ENCODE peak calls at places on chromosomes 16 and 17, in four cellular contexts. J, M, E and D are unnamed samples.

GRCh38 chr17:72219136-72219823 is 98.5 kb downstream of the SOX9 start:
- DNase-seq in J (no peak), M (no peak), E (no peak), D (no peak)

GRCh38 chr16:64469906-64470702 is 651.8 kb downstream of the CDH11 start:
- DNase-seq in J (no peak), M (no peak), E (no peak), D (no peak)

GRCh38 chr17:73013816-73014663 is 78.4 kb downstream of the SLC39A11 start:
- DNase-seq in J (peak), M (no peak), E (no peak), D (peak)

GRCh38 chr17:30000001-30000754 is 58.7 kb downstream of the EFCAB5 start:
- DNase-seq in J (no peak), M (no peak), E (no peak), D (no peak)

GRCh38 chr17:43599835-43600234 is 53.7 kb upstream of the ETV4 start:
- DNase-seq in J (no peak), M (no peak), E (no peak), D (no peak)

GRCh38 chr17:76868669-76869208 is 535 bp downstream of the MGAT5B start:
- DNase-seq in J (peak), M (no peak), E (no peak), D (peak)

GRCh38 chr17:68248199-68248825 is 469 bp downstream of the AMZ2 start:
- DNase-seq in J (no peak), M (no peak), E (no peak), D (no peak)

GRCh38 chr16:47004652-47005051 is 31.2 kb upstream of the DNAJA2 start:
- DNase-seq in J (no peak), M (no peak), E (no peak), D (no peak)

GRCh38 chr17:75110307-75110937 is 653 bp downstream of the ARMC7 start:
- DNase-seq in J (peak), M (no peak), E (no peak), D (no peak)

GRCh38 chr17:66405836-66406679 is 103.6 kb downstream of the PRKCA start:
- DNase-seq in J (no peak), M (no peak), E (no peak), D (no peak)

GRCh38 chr17:68141050-68141449 is 105.5 kb downstream of the KPNA2 start:
- DNase-seq in J (no peak), M (no peak), E (no peak), D (no peak)

GRCh38 chr17:2929881-2930533 is 133.4 kb downstream of the OR1D5 start:
- DNase-seq in J (peak), M (no peak), E (peak), D (peak)

GRCh38 chr17:34354637-34355036 is 1.6 kb upstream of the CCL13 start:
- DNase-seq in J (no peak), M (no peak), E (no peak), D (no peak)

GRCh38 chr17:83136156-83136555 is 56.7 kb downstream of the METRNL start:
- DNase-seq in J (no peak), M (no peak), E (no peak), D (no peak)

GRCh38 chr16:31385680-31386079 is 7.5 kb upstream of the ITGAD start:
- DNase-seq in J (no peak), M (no peak), E (no peak), D (no peak)

GRCh38 chr16:79601092-79601977 is 798 bp upstream of the MAF start:
- DNase-seq in J (no peak), M (no peak), E (peak), D (no peak)

GRCh38 chr17:68057531-68057952 is 22.0 kb downstream of the KPNA2 start:
- DNase-seq in J (peak), M (no peak), E (no peak), D (peak)

GRCh38 chr17:64247836-64248235 is 15.2 kb downstream of the TEX2 start:
- DNase-seq in J (no peak), M (no peak), E (no peak), D (no peak)

GRCh38 chr17:66652840-66653507 is 181.9 kb upstream of the CACNG5 start:
- DNase-seq in J (no peak), M (no peak), E (no peak), D (no peak)

GRCh38 chr17:36602030-36602737 is 801 bp downstream of the MRM1 start:
- DNase-seq in J (no peak), M (no peak), E (no peak), D (no peak)

GRCh38 chr17:78279360-78279990 is 48.0 kb downstream of the TMEM235 start:
- DNase-seq in J (no peak), M (no peak), E (no peak), D (no peak)

GRCh38 chr17:71801301-71801700 is 319.5 kb upstream of the SOX9 start:
- DNase-seq in J (no peak), M (no peak), E (no peak), D (no peak)

GRCh38 chr17:65389956-65390355 is 171.5 kb downstream of the AXIN2 start:
- DNase-seq in J (no peak), M (no peak), E (no peak), D (no peak)

GRCh38 chr16:87914812-87915211 is 21.5 kb downstream of the CA5A start:
- DNase-seq in J (no peak), M (no peak), E (no peak), D (no peak)

GRCh38 chr17:41363881-41364280 is 5.7 kb downstream of the KRT33B start:
- DNase-seq in J (no peak), M (no peak), E (no peak), D (no peak)

GRCh38 chr16:77373726-77374125 is 61.1 kb downstream of the ADAMTS18 start:
- DNase-seq in J (no peak), M (no peak), E (no peak), D (no peak)
- TF ChIP-seq FOXK2 in J (no peak), M (no peak), E (no peak), D (no peak)

GRCh38 chr17:10729334-10730193 is at the start of gene TMEM220:
- DNase-seq in J (no peak), M (no peak), E (peak), D (peak)

GRCh38 chr17:10727192-10727591 is 2.6 kb downstream of the TMEM220 start:
- DNase-seq in J (no peak), M (no peak), E (no peak), D (no peak)

GRCh38 chr17:10733666-10734065 is 3.8 kb upstream of the TMEM220 start:
- DNase-seq in J (no peak), M (no peak), E (no peak), D (no peak)

GRCh38 chr17:10728331-10728730 is 1.5 kb downstream of the TMEM220 start:
- DNase-seq in J (no peak), M (no peak), E (no peak), D (no peak)

DNA sequence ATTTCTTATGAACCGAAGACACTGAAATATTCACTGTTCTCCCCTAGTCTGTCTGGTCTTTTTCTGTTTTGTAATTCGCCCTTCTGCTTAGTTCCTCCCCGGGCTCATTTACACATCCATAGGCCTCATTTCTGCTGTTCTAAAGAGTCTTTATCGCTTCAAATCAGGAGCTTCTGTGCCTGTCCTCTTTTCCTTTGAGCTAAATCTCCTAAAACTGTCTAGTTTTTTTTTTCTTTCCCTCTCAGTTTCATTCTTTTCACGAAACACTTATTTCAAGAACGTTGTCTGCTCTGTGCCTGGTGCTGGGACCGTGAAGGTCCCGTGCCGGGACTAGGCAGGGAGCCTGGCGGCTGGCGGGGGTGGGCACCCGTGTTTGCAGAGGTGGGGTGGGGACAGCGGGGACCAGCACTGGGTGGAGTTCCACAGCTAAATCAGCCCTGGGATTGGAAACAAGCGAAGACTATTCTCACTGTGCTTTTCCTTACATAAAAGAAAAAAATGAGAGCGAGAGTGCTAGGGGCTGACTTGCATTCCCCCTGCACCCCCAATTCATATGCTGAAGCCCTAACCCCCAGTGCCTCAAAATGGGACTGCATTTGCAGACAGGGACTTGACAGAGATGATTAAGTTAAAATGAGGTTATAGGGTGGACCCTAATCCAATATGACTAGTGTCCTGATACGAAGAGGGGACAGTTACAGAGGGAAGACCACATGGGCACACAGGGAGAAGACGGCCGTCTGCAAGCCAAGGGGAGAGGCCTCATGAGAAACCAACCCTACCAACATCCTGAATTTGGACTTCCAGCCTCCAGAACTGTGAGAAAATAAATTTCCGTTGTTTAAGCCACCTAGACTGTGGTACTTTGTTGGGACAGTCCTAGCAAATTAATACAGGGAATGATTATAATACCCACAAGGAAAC is 1.4 kb upstream of the TMEM220 start:
- DNase-seq in J (no peak), M (no peak), E (no peak), D (no peak)
- TF ChIP-seq FOXK2 in J (no peak), M (no peak), E (no peak), D (no peak)

GRCh38 chr17:11855306-11855705 is 142.0 kb downstream of the ZNF18 start:
- DNase-seq in J (no peak), M (no peak), E (no peak), D (no peak)

GRCh38 chr17:11852231-11852630 is 145.0 kb downstream of the ZNF18 start:
- DNase-seq in J (no peak), M (no peak), E (no peak), D (no peak)

GRCh38 chr17:11848330-11848729 is 148.9 kb downstream of the ZNF18 start:
- DNase-seq in J (no peak), M (no peak), E (no peak), D (no peak)

GRCh38 chr17:11852911-11853310 is 144.4 kb downstream of the ZNF18 start:
- DNase-seq in J (no peak), M (no peak), E (no peak), D (no peak)

GRCh38 chr17:11853321-11854151 is 143.7 kb downstream of the ZNF18 start:
- DNase-seq in J (no peak), M (no peak), E (no peak), D (no peak)
- TF ChIP-seq FOXK2 in J (no peak), M (no peak), E (no peak), D (no peak)

DNA sequence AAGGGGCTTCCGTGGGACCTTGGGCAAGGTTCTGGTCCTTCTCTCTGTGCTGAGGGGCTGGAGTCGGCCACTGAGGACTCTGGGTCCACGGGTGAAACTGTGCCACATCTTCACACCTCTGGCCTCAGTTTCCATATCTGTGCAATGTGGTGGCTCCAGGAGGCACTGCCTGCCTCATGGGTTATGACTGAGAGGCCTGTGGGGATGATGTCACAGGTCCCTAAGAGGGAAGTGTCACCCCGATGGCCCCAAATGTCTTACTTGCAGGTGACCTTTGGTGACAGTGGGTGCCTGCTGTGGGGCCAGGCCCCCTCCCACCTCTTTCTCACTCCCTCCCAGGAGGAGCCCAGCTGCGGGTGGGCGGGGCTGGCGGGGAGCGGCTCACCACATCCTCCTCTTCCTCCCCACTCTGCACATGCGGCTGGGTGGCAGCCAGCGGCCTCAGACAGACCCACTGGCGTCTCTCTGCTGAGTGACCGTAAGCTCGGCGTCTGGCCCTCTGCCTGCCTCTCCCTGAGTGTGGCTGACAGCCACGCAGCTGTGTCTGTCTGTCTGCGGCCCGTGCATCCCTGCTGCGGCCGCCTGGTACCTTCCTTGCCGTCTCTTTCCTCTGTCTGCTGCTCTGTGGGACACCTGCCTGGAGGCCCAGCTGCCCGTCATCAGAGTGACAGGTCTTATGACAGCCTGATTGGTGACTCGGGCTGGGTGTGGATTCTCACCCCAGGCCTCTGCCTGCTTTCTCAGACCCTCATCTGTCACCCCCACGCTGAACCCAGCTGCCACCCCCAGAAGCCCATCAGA is at the start of gene IL21R:
- DNase-seq in J (peak), M (peak), E (no peak), D (no peak)
- TF ChIP-seq FOXK2 in J (no peak), M (no peak), E (no peak), D (no peak)

GRCh38 chr17:28959471-28959871 is 8.2 kb upstream of the PHF12 start:
- DNase-seq in J (no peak), M (no peak), E (no peak), D (no peak)

GRCh38 chr17:28957992-28958355 is 6.7 kb upstream of the PHF12 start:
- DNase-seq in J (no peak), M (no peak), E (no peak), D (no peak)

GRCh38 chr17:28958820-28959455 is 7.6 kb upstream of the PHF12 start:
- DNase-seq in J (no peak), M (no peak), E (no peak), D (no peak)

GRCh38 chr17:28961391-28961790 is 10.1 kb upstream of the PHF12 start:
- DNase-seq in J (no peak), M (no peak), E (no peak), D (no peak)

DNA sequence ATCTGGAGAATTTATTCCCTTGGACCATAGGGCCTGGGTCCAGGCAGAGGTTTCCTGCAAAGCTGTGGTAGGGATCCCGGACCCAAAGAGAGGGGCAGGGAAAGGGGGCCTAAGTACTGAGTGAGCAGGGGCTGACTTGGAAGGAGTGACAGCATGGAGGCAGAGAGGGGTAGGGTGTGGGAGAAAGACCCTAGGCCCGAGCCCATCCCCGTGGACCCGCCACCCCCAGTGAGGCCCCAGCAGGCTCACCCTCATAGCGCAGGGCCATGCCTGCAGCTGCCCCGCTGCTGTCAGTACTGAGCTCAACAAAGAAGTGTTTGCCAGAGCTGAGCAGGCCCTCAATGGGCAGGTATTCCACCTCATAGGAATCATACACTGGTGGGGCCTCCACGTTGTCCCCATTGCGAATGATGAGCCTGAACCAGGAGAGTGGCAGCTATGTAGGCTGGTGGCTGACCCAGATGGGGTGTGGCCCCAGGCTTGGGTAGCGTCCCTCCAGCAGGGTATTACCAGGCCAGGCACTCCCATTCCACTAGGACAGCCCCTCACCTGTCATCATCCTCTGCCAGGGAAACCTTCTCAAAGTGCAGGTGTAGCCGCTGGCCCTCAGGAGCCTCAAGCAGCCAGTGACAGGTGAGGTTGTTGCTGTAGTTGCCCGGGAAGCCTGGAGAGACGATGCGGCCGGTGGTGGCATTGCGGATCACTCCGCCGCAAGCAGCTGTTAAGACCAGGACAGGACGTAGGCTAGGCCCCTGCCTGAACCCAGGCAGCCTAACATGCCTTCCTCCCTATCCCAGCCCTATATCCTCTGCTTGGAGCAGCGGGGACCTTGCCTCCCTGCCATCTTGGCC is 9.2 kb upstream of the PHF12 start:
- DNase-seq in J (no peak), M (no peak), E (no peak), D (no peak)
- TF ChIP-seq FOXK2 in J (no peak), M (no peak), E (no peak), D (no peak)

GRCh38 chr17:58268326-58268725 is 12.4 kb downstream of the MPO start:
- DNase-seq in J (no peak), M (no peak), E (no peak), D (peak)
- TF ChIP-seq FOXK2 in J (no peak), M (no peak), E (no peak), D (no peak)